ENCODE peak calls at places on chromosome 10, in five cellular contexts. N, P, R, Y and O are unnamed samples.

GRCh38 chr10:13612654-13613373 is 26.0 kb downstream of the PRPF18 start:
- DNase-seq in N (no peak), P (no peak), R (no peak), Y (no peak), O (no peak)

GRCh38 chr10:126425473-126426065 is 37.3 kb upstream of the ADAM12 start:
- DNase-seq in N (no peak), P (no peak), R (no peak), Y (no peak), O (no peak)

GRCh38 chr10:24894728-24895127 is 57.7 kb downstream of the PRTFDC1 start:
- DNase-seq in N (no peak), P (no peak), R (no peak), Y (no peak), O (no peak)

GRCh38 chr10:34599401-34599800 is 215.7 kb downstream of the PARD3 start:
- DNase-seq in N (no peak), P (no peak), R (no peak), Y (no peak), O (no peak)

GRCh38 chr10:1034758-1035157 is 9.1 kb upstream of the IDI2 start:
- DNase-seq in N (no peak), P (no peak), R (no peak), Y (no peak), O (no peak)

GRCh38 chr10:48317321-48317990 is 11.0 kb downstream of the MAPK8 start:
- DNase-seq in N (no peak), P (no peak), R (no peak), Y (no peak), O (no peak)

GRCh38 chr10:28248092-28248491 is 54.8 kb downstream of the MPP7 start:
- DNase-seq in N (no peak), P (no peak), R (no peak), Y (peak; percentile 55), O (no peak)

GRCh38 chr10:132238371-132239125 is 51.8 kb downstream of the DPYSL4 start:
- DNase-seq in N (no peak), P (no peak), R (no peak), Y (no peak), O (no peak)

GRCh38 chr10:32956365-32957197 is 1.4 kb downstream of the ITGB1 start:
- DNase-seq in N (no peak), P (no peak), R (no peak), Y (no peak), O (peak; percentile 7)

GRCh38 chr10:14384096-14384730 is 53.5 kb upstream of the FRMD4A start:
- DNase-seq in N (no peak), P (no peak), R (no peak), Y (no peak), O (no peak)

GRCh38 chr10:51718804-51719291 is 19.5 kb upstream of the CSTF2T start:
- DNase-seq in N (no peak), P (no peak), R (peak; percentile 57), Y (no peak), O (no peak)

GRCh38 chr10:111551001-111551400 is 474.2 kb downstream of the ADRA2A start:
- DNase-seq in N (no peak), P (no peak), R (no peak), Y (no peak), O (no peak)

GRCh38 chr10:133260895-133261725 is 15.6 kb downstream of the ADAM8 start:
- DNase-seq in N (peak; percentile 76), P (peak; percentile 64), R (peak; percentile 65), Y (peak; percentile 80), O (peak; percentile 63)

GRCh38 chr10:70378122-70378521 is 4.3 kb downstream of the LRRC20 start:
- DNase-seq in N (no peak), P (no peak), R (peak; percentile 68), Y (no peak), O (no peak)

GRCh38 chr10:66162560-66163143 is 763.2 kb upstream of the LRRTM3 start:
- DNase-seq in N (no peak), P (no peak), R (peak; percentile 65), Y (no peak), O (no peak)

GRCh38 chr10:77609781-77610272 is 27.8 kb downstream of the KCNMA1 start:
- DNase-seq in N (no peak), P (no peak), R (no peak), Y (no peak), O (no peak)

GRCh38 chr10:119315128-119316001 is 108.0 kb downstream of the GRK5 start:
- DNase-seq in N (peak; percentile 59), P (peak; percentile 35), R (peak; percentile 56), Y (peak; percentile 84), O (peak; percentile 38)

GRCh38 chr10:126199221-126199998 is 188.9 kb downstream of the ADAM12 start:
- DNase-seq in N (no peak), P (no peak), R (no peak), Y (peak; percentile 62), O (no peak)

GRCh38 chr10:54131833-54132232 is 669.2 kb downstream of the PCDH15 start:
- DNase-seq in N (no peak), P (no peak), R (no peak), Y (no peak), O (no peak)

GRCh38 chr10:118290471-118290995 is 51.6 kb downstream of the FAM204A start:
- DNase-seq in N (no peak), P (no peak), R (no peak), Y (no peak), O (no peak)

GRCh38 chr10:110214380-110214826 is 7.0 kb downstream of the MXI1 start:
- DNase-seq in N (no peak), P (no peak), R (no peak), Y (no peak), O (no peak)

GRCh38 chr10:8331387-8331786 is 276.9 kb downstream of the GATA3 start:
- DNase-seq in N (no peak), P (no peak), R (no peak), Y (no peak), O (no peak)

GRCh38 chr10:121570316-121570715 is 27.9 kb downstream of the FGFR2 start:
- DNase-seq in N (no peak), P (no peak), R (peak; percentile 48), Y (no peak), O (no peak)

GRCh38 chr10:86346794-86347665 is 19.6 kb downstream of the GRID1 start:
- DNase-seq in N (no peak), P (no peak), R (no peak), Y (peak; percentile 31), O (no peak)

GRCh38 chr10:14074062-14074884 is 256.5 kb downstream of the FRMD4A start:
- DNase-seq in N (peak; percentile 93), P (peak; percentile 67), R (peak; percentile 57), Y (peak; percentile 94), O (peak; percentile 25)

GRCh38 chr10:101001225-101002035 is 1.8 kb downstream of the LZTS2 start:
- DNase-seq in N (peak; percentile 95), P (peak; percentile 79), R (no peak), Y (peak; percentile 96), O (no peak)

GRCh38 chr10:100155936-100156335 is 29.9 kb downstream of the ERLIN1 start:
- DNase-seq in N (no peak), P (no peak), R (no peak), Y (no peak), O (no peak)

GRCh38 chr10:29186221-29186620 is 102.6 kb upstream of the LYZL1 start:
- DNase-seq in N (no peak), P (no peak), R (no peak), Y (no peak), O (no peak)

GRCh38 chr10:7192041-7192440 is 218.8 kb downstream of the SFMBT2 start:
- DNase-seq in N (no peak), P (no peak), R (no peak), Y (no peak), O (no peak)

GRCh38 chr10:7193369-7193768 is 217.5 kb downstream of the SFMBT2 start:
- DNase-seq in N (no peak), P (no peak), R (no peak), Y (no peak), O (no peak)

GRCh38 chr10:7192831-7193348 is 217.9 kb downstream of the SFMBT2 start:
- DNase-seq in N (no peak), P (no peak), R (no peak), Y (no peak), O (no peak)

GRCh38 chr10:7186387-7187032 is 224.3 kb downstream of the SFMBT2 start:
- DNase-seq in N (no peak), P (no peak), R (no peak), Y (no peak), O (no peak)

GRCh38 chr10:7189909-7190308 is 220.9 kb downstream of the SFMBT2 start:
- DNase-seq in N (no peak), P (no peak), R (no peak), Y (no peak), O (no peak)
- H3K36me3 ChIP-seq in N (peaks cover 18% of the 10 kb centered on the region), P (no peaks in the 10 kb centered on the region), R (no peaks in the 10 kb centered on the region), Y (no peaks in the 10 kb centered on the region), O (peaks cover 8% of the 10 kb centered on the region)

GRCh38 chr10:80515511-80515910 is 22.2 kb upstream of the SH2D4B start:
- DNase-seq in N (no peak), P (no peak), R (no peak), Y (peak; percentile 34), O (no peak)
- H3K4me1 ChIP-seq in N (peaks cover 28% of the 10 kb centered on the region), P (no peaks in the 10 kb centered on the region), R (peaks cover 7% of the 10 kb centered on the region), Y (no peaks in the 10 kb centered on the region), O (no peaks in the 10 kb centered on the region)

GRCh38 chr10:6138456-6138855 is 49.6 kb downstream of the RBM17 start:
- DNase-seq in N (no peak), P (no peak), R (no peak), Y (no peak), O (no peak)
- H3K9me3 ChIP-seq in N (no peaks in the 10 kb centered on the region), P (no peaks in the 10 kb centered on the region), R (no peaks in the 10 kb centered on the region), Y (no peaks in the 10 kb centered on the region), O (no peaks in the 10 kb centered on the region)

GRCh38 chr10:73647211-73647874 is 6.1 kb upstream of the MYOZ1 start:
- DNase-seq in N (peak; percentile 70), P (peak; percentile 56), R (no peak), Y (peak; percentile 69), O (no peak)

GRCh38 chr10:73647875-73648228 is 6.6 kb upstream of the MYOZ1 start:
- DNase-seq in N (peak; percentile 37), P (no peak), R (no peak), Y (no peak), O (no peak)

GRCh38 chr10:73646598-73647041 is 5.3 kb upstream of the MYOZ1 start:
- DNase-seq in N (peak; percentile 41), P (no peak), R (no peak), Y (no peak), O (no peak)

GRCh38 chr10:73648975-73649829 is 6.6 kb downstream of the SYNPO2L start:
- DNase-seq in N (no peak), P (no peak), R (peak; percentile 75), Y (no peak), O (no peak)

DNA sequence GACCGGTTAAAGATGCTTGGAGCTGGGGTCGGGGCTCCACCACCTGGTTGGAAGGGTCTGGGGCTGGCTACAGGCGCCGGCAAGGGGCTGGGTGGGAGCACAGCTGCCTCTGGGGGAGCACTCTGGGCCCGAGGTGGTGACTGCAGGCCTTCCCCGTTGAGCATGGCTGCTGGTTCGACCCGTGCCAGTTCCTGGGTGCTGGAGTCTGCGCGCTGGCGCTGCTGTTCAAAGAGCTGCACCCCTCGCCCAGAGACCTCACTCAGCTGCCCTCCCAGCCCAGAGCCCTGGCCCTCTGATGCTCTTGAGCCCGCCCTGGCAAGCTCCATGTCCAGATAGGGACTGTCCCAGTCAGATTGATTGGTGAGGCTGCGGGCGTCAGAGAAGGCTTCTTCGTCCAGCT is 7.0 kb upstream of the MYOZ1 start:
- DNase-seq in N (peak; percentile 62), P (no peak), R (no peak), Y (peak; percentile 56), O (no peak)
- H3K36me3 ChIP-seq in N (peaks cover 4% of the 10 kb centered on the region), P (no peaks in the 10 kb centered on the region), R (no peaks in the 10 kb centered on the region), Y (no peaks in the 10 kb centered on the region), O (no peaks in the 10 kb centered on the region)

GRCh38 chr10:43867113-43867512 is 218.4 kb upstream of the ZNF32 start:
- DNase-seq in N (no peak), P (no peak), R (no peak), Y (no peak), O (no peak)
- H3K4me1 ChIP-seq in N (peaks cover 28% of the 10 kb centered on the region), P (peaks cover 5% of the 10 kb centered on the region), R (peaks cover 30% of the 10 kb centered on the region), Y (peaks cover 2% of the 10 kb centered on the region), O (no peaks in the 10 kb centered on the region)